ENCODE peak calls at places on chromosomes 13 and 19, in eight cellular contexts. J, W, G, Y, U, Q, E and M are unnamed samples. For H3K36me3, the result is how much of the 10 kb centered on the place peaks cover.

GRCh38 chr19:7010722-7011593 is 10.3 kb downstream of the MBD3L2B start:
- DNase-seq in J (no peak), W (no peak), G (peak), Y (no peak), U (no peak), Q (no peak), E (no peak), M (no peak)

GRCh38 chr19:18975011-18975410 is 34.0 kb upstream of the HOMER3 start:
- DNase-seq in J (no peak), W (no peak), G (no peak), Y (no peak), U (peak), Q (peak), E (no peak), M (no peak)

GRCh38 chr13:105957769-105958438 is 577.6 kb downstream of the EFNB2 start:
- DNase-seq in J (no peak), W (no peak), G (no peak), Y (no peak), U (no peak), Q (no peak), E (no peak), M (no peak)

GRCh38 chr13:107473255-107473654 is 742.1 kb downstream of the LIG4 start:
- DNase-seq in J (no peak), W (no peak), G (no peak), Y (no peak), U (no peak), Q (no peak), E (no peak), M (no peak)

GRCh38 chr13:69178000-69178399 is 929.6 kb upstream of the ATXN8OS start:
- DNase-seq in J (no peak), W (no peak), G (no peak), Y (no peak), U (no peak), Q (no peak), E (no peak), M (no peak)

GRCh38 chr13:29490561-29490960 is 104.9 kb downstream of the SLC7A1 start:
- DNase-seq in J (no peak), W (no peak), G (no peak), Y (no peak), U (no peak), Q (no peak), E (no peak), M (no peak)

GRCh38 chr13:74015137-74015536 is 119.1 kb downstream of the KLF12 start:
- DNase-seq in J (no peak), W (no peak), G (no peak), Y (no peak), U (peak), Q (peak), E (peak), M (no peak)

GRCh38 chr19:15464394-15465385 is at the start of gene RASAL3:
- DNase-seq in J (no peak), W (peak), G (peak), Y (no peak), U (no peak), Q (no peak), E (peak), M (peak)

GRCh38 chr13:59016250-59016649 is 1147.5 kb downstream of the DIAPH3 start:
- DNase-seq in J (no peak), W (no peak), G (no peak), Y (no peak), U (peak), Q (no peak), E (no peak), M (no peak)

GRCh38 chr13:49320975-49321374 is 73.2 kb downstream of the CDADC1 start:
- DNase-seq in J (no peak), W (no peak), G (no peak), Y (no peak), U (no peak), Q (no peak), E (no peak), M (no peak)

GRCh38 chr13:95146486-95146885 is 154.8 kb downstream of the ABCC4 start:
- DNase-seq in J (no peak), W (no peak), G (no peak), Y (no peak), U (no peak), Q (no peak), E (no peak), M (no peak)

GRCh38 chr19:33547676-33548075 is 26.1 kb upstream of the PEPD start:
- DNase-seq in J (no peak), W (no peak), G (no peak), Y (no peak), U (no peak), Q (no peak), E (no peak), M (no peak)

GRCh38 chr13:21542563-21542962 is 61.4 kb downstream of the MICU2 start:
- DNase-seq in J (no peak), W (no peak), G (no peak), Y (no peak), U (no peak), Q (no peak), E (no peak), M (no peak)

GRCh38 chr13:85241045-85241444 is 558.2 kb downstream of the SLITRK6 start:
- DNase-seq in J (peak), W (no peak), G (no peak), Y (no peak), U (peak), Q (no peak), E (no peak), M (no peak)

GRCh38 chr19:34226036-34226435 is 28.3 kb upstream of the GARRE1 start:
- DNase-seq in J (no peak), W (no peak), G (no peak), Y (no peak), U (no peak), Q (no peak), E (no peak), M (no peak)

GRCh38 chr13:40063278-40063698 is 407.8 kb downstream of the COG6 start:
- DNase-seq in J (no peak), W (no peak), G (no peak), Y (no peak), U (no peak), Q (no peak), E (no peak), M (no peak)

GRCh38 chr13:102028846-102029245 is 373.0 kb downstream of the FGF14 start:
- DNase-seq in J (no peak), W (no peak), G (no peak), Y (no peak), U (no peak), Q (no peak), E (no peak), M (no peak)

GRCh38 chr19:56356944-56357343 is 36.4 kb downstream of the ZNF582 start:
- DNase-seq in J (no peak), W (no peak), G (no peak), Y (no peak), U (peak), Q (peak), E (no peak), M (no peak)

GRCh38 chr13:51221108-51221507 is 1.1 kb upstream of the FAM124A start:
- DNase-seq in J (no peak), W (no peak), G (no peak), Y (no peak), U (no peak), Q (no peak), E (no peak), M (no peak)

GRCh38 chr19:2578391-2578826 is 102.5 kb downstream of the GADD45B start:
- DNase-seq in J (peak), W (no peak), G (peak), Y (no peak), U (no peak), Q (peak), E (peak), M (no peak)

GRCh38 chr13:33244907-33245287 is 40.7 kb downstream of the STARD13 start:
- DNase-seq in J (no peak), W (no peak), G (no peak), Y (no peak), U (peak), Q (no peak), E (no peak), M (no peak)

GRCh38 chr13:28611654-28612131 is 47.2 kb upstream of the POMP start:
- DNase-seq in J (no peak), W (peak), G (no peak), Y (no peak), U (no peak), Q (no peak), E (no peak), M (peak)

GRCh38 chr13:75555836-75556235 is 6.2 kb downstream of the UCHL3 start:
- DNase-seq in J (no peak), W (no peak), G (no peak), Y (no peak), U (no peak), Q (no peak), E (no peak), M (no peak)

GRCh38 chr13:30337061-30337601 is 29.8 kb upstream of the KATNAL1 start:
- DNase-seq in J (no peak), W (no peak), G (no peak), Y (no peak), U (no peak), Q (no peak), E (no peak), M (no peak)

GRCh38 chr19:3494559-3494958 is 5.9 kb downstream of the DOHH start:
- DNase-seq in J (no peak), W (no peak), G (no peak), Y (no peak), U (no peak), Q (no peak), E (no peak), M (no peak)

GRCh38 chr19:55080915-55081772 is 5.5 kb downstream of the EPS8L1 start:
- DNase-seq in J (no peak), W (peak), G (peak), Y (no peak), U (peak), Q (peak), E (peak), M (peak)

GRCh38 chr19:44617481-44617880 is 4.1 kb downstream of the IGSF23 start:
- DNase-seq in J (no peak), W (no peak), G (no peak), Y (no peak), U (no peak), Q (no peak), E (no peak), M (no peak)

GRCh38 chr13:100156786-100157185 is 67.9 kb downstream of the PCCA start:
- DNase-seq in J (peak), W (no peak), G (no peak), Y (no peak), U (peak), Q (peak), E (no peak), M (no peak)

GRCh38 chr19:610801-611505 is 21.3 kb downstream of the HCN2 start:
- DNase-seq in J (no peak), W (peak), G (no peak), Y (no peak), U (no peak), Q (peak), E (no peak), M (peak)

GRCh38 chr19:58558066-58558622 is at the start of gene UBE2M:
- DNase-seq in J (no peak), W (no peak), G (peak), Y (peak), U (no peak), Q (peak), E (peak), M (peak)

GRCh38 chr13:51518847-51519246 is 65.4 kb upstream of the WDFY2 start:
- DNase-seq in J (peak), W (no peak), G (no peak), Y (no peak), U (peak), Q (peak), E (no peak), M (no peak)

GRCh38 chr13:88456155-88456554 is 785.0 kb downstream of the SLITRK5 start:
- DNase-seq in J (no peak), W (no peak), G (no peak), Y (no peak), U (no peak), Q (no peak), E (no peak), M (no peak)

GRCh38 chr19:58368561-58369360 is 6.2 kb upstream of the ZNF497 start:
- DNase-seq in J (no peak), W (no peak), G (no peak), Y (no peak), U (no peak), Q (no peak), E (peak), M (no peak)

GRCh38 chr19:18488838-18489626 is 32.8 kb downstream of the ELL start:
- DNase-seq in J (no peak), W (no peak), G (no peak), Y (no peak), U (no peak), Q (no peak), E (peak), M (no peak)

GRCh38 chr19:5083547-5083965 is 114.6 kb downstream of the KDM4B start:
- DNase-seq in J (no peak), W (no peak), G (no peak), Y (no peak), U (no peak), Q (peak), E (no peak), M (no peak)

GRCh38 chr19:30356951-30357579 is 15.1 kb upstream of the ZNF536 start:
- DNase-seq in J (no peak), W (no peak), G (no peak), Y (no peak), U (no peak), Q (no peak), E (no peak), M (no peak)

GRCh38 chr19:8593931-8594330 is 16.6 kb downstream of the ADAMTS10 start:
- DNase-seq in J (no peak), W (no peak), G (no peak), Y (no peak), U (no peak), Q (peak), E (no peak), M (no peak)

DNA sequence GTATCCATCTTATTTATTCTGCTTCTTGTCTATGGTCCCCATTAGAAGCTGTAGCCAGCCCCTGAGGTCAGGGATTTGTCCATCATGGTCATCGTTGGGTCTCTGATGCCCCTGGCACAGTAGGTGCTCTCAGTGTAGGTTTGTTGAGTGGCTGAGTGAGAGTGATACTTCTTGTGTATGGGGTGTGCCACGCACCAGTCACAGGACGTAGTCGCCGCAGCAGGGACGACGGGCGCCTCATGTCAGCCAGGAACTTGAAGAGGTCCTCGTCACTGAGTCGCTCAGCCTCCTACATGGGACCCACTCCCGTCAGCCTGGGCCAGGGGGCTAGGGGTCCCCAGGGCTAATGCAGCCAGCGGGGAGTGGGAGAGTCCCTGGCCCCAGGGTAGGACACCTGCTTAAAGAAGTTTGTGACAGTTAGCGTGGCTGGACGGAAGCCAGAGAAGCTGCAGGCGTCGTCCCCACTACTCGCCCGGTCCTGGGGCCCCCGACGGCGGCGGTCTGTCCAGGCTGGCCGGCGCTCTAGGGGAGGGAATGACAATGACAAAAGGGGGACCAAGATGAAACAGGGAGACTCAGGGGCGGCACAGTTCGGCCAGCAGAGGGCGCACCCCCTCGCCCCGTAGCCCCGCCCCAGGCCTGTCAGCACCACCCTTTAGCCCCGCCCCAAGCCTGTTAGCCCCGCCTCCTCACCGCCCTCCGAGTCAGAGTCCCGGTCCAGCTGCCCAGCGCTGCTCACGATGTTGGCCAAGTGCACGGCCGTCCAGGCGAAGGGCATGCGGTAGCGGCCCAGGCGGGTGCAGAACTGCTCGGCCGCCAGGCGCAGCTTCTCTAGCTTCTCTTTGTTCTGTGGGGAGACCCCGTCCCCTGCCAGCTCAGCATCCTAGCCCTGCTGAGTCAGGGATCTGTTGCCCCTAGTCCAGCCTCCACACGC is 3.7 kb downstream of the ANGPTL8 start:
- DNase-seq in J (no peak), W (peak), G (peak), Y (peak), U (peak), Q (peak), E (peak), M (peak)
- H3K36me3 ChIP-seq in J (under half), W (under half), G (under half), Y (under half), U (under half), Q (under half), E (under half), M (under half)

DNA sequence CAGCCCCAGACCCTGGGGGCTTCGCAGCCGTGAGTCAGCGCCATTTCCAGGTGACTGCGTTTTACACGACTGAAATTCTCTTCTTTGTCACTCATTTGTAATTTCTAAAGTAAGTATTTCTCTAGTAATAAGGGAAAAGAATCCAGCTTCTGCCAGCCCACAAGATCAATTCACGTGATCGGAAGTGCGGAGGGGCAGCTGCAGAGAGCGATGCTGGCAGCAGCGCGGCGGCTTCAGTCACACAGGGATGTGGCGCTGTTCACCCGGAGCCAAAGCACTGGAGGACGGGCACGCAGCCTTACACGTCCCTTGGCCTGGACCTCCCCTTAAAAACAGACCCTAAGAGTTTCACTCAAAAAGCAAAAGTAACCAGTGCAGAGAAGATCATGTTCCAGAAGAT is 18.4 kb downstream of the GRTP1 start:
- DNase-seq in J (no peak), W (no peak), G (no peak), Y (no peak), U (no peak), Q (no peak), E (no peak), M (no peak)
- H3K36me3 ChIP-seq in J (under half), W (under half), G (under half), Y (under half), U (under half), Q (under half), E (under half), M (under half)

GRCh38 chr13:42176286-42176685 is 95.7 kb upstream of the AKAP11 start:
- DNase-seq in J (no peak), W (no peak), G (no peak), Y (no peak), U (no peak), Q (no peak), E (no peak), M (no peak)
- H3K36me3 ChIP-seq in J (under half), W (under half), G (under half), Y (under half), U (under half), Q (under half), E (under half), M (under half)

DNA sequence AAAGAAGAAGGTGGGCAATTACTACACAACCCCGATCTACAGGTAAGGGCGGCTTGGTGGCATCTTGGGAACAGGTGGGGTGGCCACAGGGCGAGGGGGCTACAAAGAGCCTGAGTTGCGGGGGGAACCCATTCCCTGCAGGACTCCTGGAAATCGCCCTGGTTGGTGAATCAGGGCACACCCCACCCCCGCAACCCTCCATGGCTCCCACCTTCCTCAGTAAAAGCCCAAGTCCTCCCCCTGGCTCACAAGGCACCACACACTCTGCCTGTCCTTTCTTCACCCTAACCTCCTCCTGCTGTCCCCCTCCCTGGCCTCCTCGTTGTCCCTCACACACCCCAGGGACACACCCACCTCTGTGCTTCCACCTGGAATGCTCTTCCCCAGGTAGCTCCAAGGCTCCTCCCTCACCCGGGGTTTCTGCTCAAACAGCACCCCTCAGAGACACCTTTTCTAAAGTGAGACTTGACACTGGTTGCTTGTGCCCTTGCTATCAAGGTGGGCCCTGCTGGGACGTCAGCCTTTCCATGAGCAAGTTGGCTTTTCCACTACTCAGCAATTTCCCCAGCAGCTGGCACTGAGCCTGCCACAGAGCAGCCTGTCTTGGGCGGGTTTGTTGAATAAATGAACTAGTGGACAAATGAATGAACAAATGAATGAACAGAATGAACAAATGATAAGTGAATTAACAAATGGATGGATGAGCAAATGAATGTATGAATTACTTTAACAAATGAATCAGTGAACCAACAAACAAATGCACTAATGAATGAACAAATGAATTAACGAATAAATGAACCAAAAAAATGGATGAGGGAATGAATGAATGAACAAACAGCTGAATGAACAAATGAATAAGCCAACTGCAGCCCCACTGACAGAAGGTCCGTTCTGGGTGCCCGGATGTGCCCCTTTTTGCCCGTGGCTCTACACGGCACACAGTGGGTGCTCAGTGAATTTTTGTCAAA is 6.2 kb upstream of the MRI1 start:
- DNase-seq in J (no peak), W (no peak), G (no peak), Y (no peak), U (no peak), Q (no peak), E (no peak), M (no peak)
- H3K36me3 ChIP-seq in J (under half), W (half or more), G (under half), Y (under half), U (under half), Q (under half), E (under half), M (half or more)

GRCh38 chr19:17183271-17183757 is 31.8 kb upstream of the USE1 start:
- DNase-seq in J (no peak), W (peak), G (no peak), Y (no peak), U (no peak), Q (no peak), E (peak), M (no peak)

GRCh38 chr19:17180997-17181702 is 34.0 kb upstream of the USE1 start:
- DNase-seq in J (no peak), W (no peak), G (no peak), Y (no peak), U (no peak), Q (no peak), E (peak), M (no peak)

GRCh38 chr19:17184381-17184841 is 30.7 kb upstream of the USE1 start:
- DNase-seq in J (no peak), W (peak), G (no peak), Y (no peak), U (no peak), Q (no peak), E (no peak), M (peak)

GRCh38 chr19:17185590-17185989 is 29.6 kb upstream of the USE1 start:
- DNase-seq in J (no peak), W (no peak), G (no peak), Y (no peak), U (no peak), Q (no peak), E (no peak), M (no peak)

DNA sequence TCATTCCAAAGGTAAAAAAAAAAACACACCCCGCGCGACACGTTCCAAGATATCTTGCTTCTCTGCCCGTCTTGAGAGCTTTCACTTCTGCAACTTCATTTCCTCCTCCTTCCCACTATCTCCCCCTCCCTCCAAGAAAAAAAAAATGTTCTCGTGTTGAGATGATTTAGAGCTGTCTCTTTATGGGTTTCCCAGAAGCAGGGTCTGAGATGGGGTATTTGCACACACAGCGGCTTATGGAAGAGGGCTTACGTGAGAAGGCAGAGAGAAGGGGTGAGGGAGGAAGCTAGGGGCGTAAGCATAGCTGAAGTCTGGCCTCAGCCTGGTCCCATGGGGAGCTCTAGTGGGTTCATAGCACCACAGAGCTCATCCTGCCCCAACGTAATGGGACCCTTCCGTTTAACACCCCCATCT is 31.3 kb upstream of the USE1 start:
- DNase-seq in J (no peak), W (peak), G (no peak), Y (no peak), U (no peak), Q (no peak), E (no peak), M (no peak)
- H3K36me3 ChIP-seq in J (under half), W (under half), G (under half), Y (under half), U (under half), Q (under half), E (under half), M (under half)